ENCODE peak calls at places on chromosomes 11 and 22, in six cellular contexts. F is CD8-positive, alpha-beta T cell; C is right lobe of liver; G is gastrocnemius medialis; S is bronchial epithelial cell; J is BE2C. H is an unnamed sample.

GRCh38 chr11:65135633-65136145 is 1.4 kb upstream of the SYVN1 start:
- DNase-seq in J (no peak), G (peak; percentile 17), C (no peak), F (no peak), S (no peak), H (no peak)

GRCh38 chr11:83545494-83545893 is 259.3 kb upstream of the CCDC90B start:
- DNase-seq in F (no peak), J (no peak), C (no peak), S (no peak), G (no peak), H (no peak)

GRCh38 chr11:18394928-18395734 is 768 bp downstream of the LDHA start:
- DNase-seq in F (no peak), C (peak; percentile 55), J (no peak), S (no peak), G (peak; percentile 87), H (peak; percentile 7)

GRCh38 chr11:15119352-15119751 is 4.6 kb downstream of the INSC start:
- DNase-seq in J (no peak), S (no peak), C (no peak), G (no peak), F (no peak), H (no peak)

GRCh38 chr11:118230088-118230487 is 5.3 kb upstream of the JAML start:
- DNase-seq in S (no peak), F (peak; percentile 26), G (no peak), J (no peak), C (no peak), H (no peak)

GRCh38 chr11:61730222-61730994 is 22.0 kb upstream of the MYRF start:
- DNase-seq in G (no peak), J (no peak), S (peak; percentile 90), C (no peak), F (no peak), H (no peak)

GRCh38 chr22:36065462-36065774 is 36.8 kb upstream of the RBFOX2 start:
- DNase-seq in G (no peak), F (no peak), C (no peak), J (no peak), S (no peak), H (no peak)

GRCh38 chr11:114059278-114059983 is at the start of gene ZBTB16:
- DNase-seq in C (peak; percentile 93), S (no peak), G (peak; percentile 91), J (peak; percentile 32), F (no peak), H (no peak)

GRCh38 chr11:30567148-30567547 is 19.0 kb downstream of the MPPED2 start:
- DNase-seq in G (no peak), F (no peak), J (no peak), S (no peak), C (no peak), H (no peak)

GRCh38 chr11:134587345-134587744 is 175.3 kb upstream of the B3GAT1 start:
- DNase-seq in J (no peak), C (no peak), S (no peak), F (no peak), G (no peak), H (no peak)

GRCh38 chr11:66329165-66329673 is 7.0 kb downstream of the RIN1 start:
- DNase-seq in F (no peak), G (no peak), C (no peak), J (no peak), S (no peak), H (no peak)

GRCh38 chr11:76918941-76919386 is 58.2 kb downstream of the ACER3 start:
- DNase-seq in S (peak; percentile 65), C (no peak), F (no peak), J (peak; percentile 28), G (peak; percentile 9), H (peak; percentile 23)

GRCh38 chr22:25564320-25564978 is at the start of gene GRK3:
- DNase-seq in J (peak; percentile 89), C (peak; percentile 58), S (peak; percentile 36), F (peak; percentile 7), G (peak; percentile 45), H (peak; percentile 18)

GRCh38 chr11:64659417-64660144 is 63.4 kb downstream of the NRXN2 start:
- DNase-seq in C (peak; percentile 68), S (peak; percentile 93), F (no peak), J (no peak), G (no peak), H (peak; percentile 87)

GRCh38 chr11:83054904-83055380 is 16.8 kb downstream of the RAB30 start:
- DNase-seq in F (no peak), J (no peak), C (no peak), G (no peak), S (peak; percentile 87), H (no peak)

GRCh38 chr11:8683115-8683807 is 669 bp downstream of the RPL27A start:
- DNase-seq in S (no peak), G (no peak), C (no peak), F (no peak), J (no peak), H (no peak)

GRCh38 chr22:25420925-25421904 is 143.3 kb upstream of the GRK3 start:
- DNase-seq in F (no peak), J (peak; percentile 43), C (no peak), G (no peak), S (no peak), H (no peak)

GRCh38 chr11:128156486-128156885 is 430.9 kb downstream of the ETS1 start:
- DNase-seq in C (no peak), S (peak; percentile 73), J (no peak), G (no peak), F (no peak), H (no peak)

GRCh38 chr22:19810381-19811141 is 44.1 kb downstream of the GNB1L start:
- DNase-seq in C (no peak), S (no peak), F (no peak), J (no peak), G (no peak), H (peak; percentile 32)

GRCh38 chr11:111707039-111707690 is 59.0 kb downstream of the PPP2R1B start:
- DNase-seq in G (no peak), F (no peak), J (no peak), C (peak; percentile 65), S (peak; percentile 77), H (peak; percentile 77)

GRCh38 chr11:19530505-19530904 is 182.1 kb upstream of the NAV2 start:
- DNase-seq in S (no peak), G (no peak), C (no peak), F (no peak), J (no peak), H (no peak)

GRCh38 chr11:67558084-67558772 is 25.4 kb upstream of the GSTP1 start:
- DNase-seq in F (no peak), G (no peak), C (no peak), S (no peak), J (no peak), H (peak; percentile 38)

DNA sequence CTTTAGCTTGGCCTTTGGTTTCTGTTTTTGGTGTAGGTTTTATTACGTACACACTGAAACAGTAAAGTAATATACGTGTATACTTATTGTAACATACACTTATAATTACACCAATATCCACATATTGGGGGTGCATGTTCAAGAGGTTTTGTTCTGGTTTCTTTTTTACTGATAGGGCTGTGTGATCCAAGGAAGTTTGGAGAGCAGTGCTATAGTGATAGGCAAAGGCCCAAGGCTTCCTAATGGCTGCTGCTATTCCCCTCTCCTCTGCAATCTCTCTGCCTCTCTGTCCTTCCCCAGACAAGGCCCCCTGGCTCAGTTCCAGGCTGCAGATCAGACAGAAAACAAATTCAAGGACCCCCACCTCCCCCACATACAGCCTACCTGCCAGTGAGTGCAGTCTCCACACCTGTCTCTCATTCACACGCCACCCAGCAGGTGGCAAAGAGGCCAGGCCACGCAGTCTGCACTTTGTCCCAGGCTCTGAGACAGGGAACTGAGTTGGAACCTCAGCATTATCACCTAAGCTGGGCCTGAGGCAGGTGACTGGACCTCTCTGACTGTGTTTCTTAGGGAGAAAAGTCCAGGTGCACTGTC is 15.1 kb downstream of the TMEM184B start:
- DNase-seq in G (no peak), F (no peak), C (no peak), S (no peak), J (no peak), H (no peak)
- TF ChIP-seq CTCF in G (no peak), F (no peak), C (peak; percentile 14), S (no peak), J (no peak), H (no peak)

GRCh38 chr11:120576606-120577005 is 65.1 kb downstream of the GRIK4 start:
- DNase-seq in J (no peak), S (no peak), F (no peak), G (no peak), C (no peak), H (no peak)

GRCh38 chr11:120575461-120575860 is 63.9 kb downstream of the GRIK4 start:
- DNase-seq in J (no peak), G (no peak), S (no peak), C (no peak), F (no peak), H (no peak)

GRCh38 chr11:120571476-120571875 is 59.9 kb downstream of the GRIK4 start:
- DNase-seq in J (no peak), F (no peak), C (no peak), S (no peak), G (no peak), H (no peak)

GRCh38 chr11:120574881-120575280 is 63.3 kb downstream of the GRIK4 start:
- DNase-seq in C (no peak), G (no peak), J (no peak), S (no peak), F (no peak), H (no peak)

GRCh38 chr11:120573756-120574354 is 62.3 kb downstream of the GRIK4 start:
- DNase-seq in C (no peak), J (no peak), F (no peak), G (no peak), S (no peak), H (no peak)
- H3K27me3 ChIP-seq in C (no peaks in the 10 kb centered on the region), J (no peaks in the 10 kb centered on the region), F (no peaks in the 10 kb centered on the region), G (peaks cover 3% of the 10 kb centered on the region), S (peaks cover 2% of the 10 kb centered on the region), H (no peaks in the 10 kb centered on the region)

GRCh38 chr11:116556483-116556882 is 216.3 kb downstream of the BUD13 start:
- DNase-seq in J (no peak), S (no peak), C (no peak), G (no peak), F (no peak), H (no peak)

GRCh38 chr11:116548286-116548685 is 224.5 kb downstream of the BUD13 start:
- DNase-seq in F (no peak), C (no peak), G (no peak), J (no peak), S (no peak), H (no peak)

GRCh38 chr11:116557261-116557660 is 215.5 kb downstream of the BUD13 start:
- DNase-seq in C (no peak), J (no peak), F (no peak), G (no peak), S (no peak), H (no peak)

GRCh38 chr11:116558504-116559252 is 214.1 kb downstream of the BUD13 start:
- DNase-seq in C (no peak), F (no peak), G (no peak), J (no peak), S (no peak), H (peak; percentile 19)

DNA sequence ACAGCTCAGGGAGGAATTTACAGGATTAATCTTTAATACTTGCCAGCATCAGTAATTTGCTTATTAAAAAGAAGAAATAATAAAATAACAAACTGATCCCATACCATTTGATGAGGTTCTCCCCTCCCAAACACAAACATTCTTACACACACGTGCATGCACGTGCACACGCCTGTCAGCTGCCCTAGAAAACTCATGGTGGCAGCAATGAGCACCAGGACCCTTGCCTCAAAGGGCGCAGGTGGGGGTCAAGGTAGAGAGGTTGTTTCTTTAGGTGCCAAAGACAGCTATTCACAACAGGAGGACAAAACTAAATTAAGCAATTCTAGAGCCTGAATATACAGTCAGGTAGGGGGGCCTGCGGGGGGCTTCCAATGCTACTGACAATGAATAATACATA is 219.3 kb downstream of the BUD13 start:
- DNase-seq in J (no peak), C (no peak), S (no peak), G (no peak), F (no peak), H (no peak)
- TF ChIP-seq CTCF in J (peak; percentile 37), C (no peak), S (no peak), G (no peak), F (no peak), H (no peak)

GRCh38 chr11:27703453-27703852 is 3.2 kb upstream of the BDNF start:
- DNase-seq in G (no peak), F (no peak), S (peak; percentile 37), J (no peak), C (no peak), H (peak; percentile 74)
- H3K27me3 ChIP-seq in G (peaks cover 21% of the 10 kb centered on the region), F (peaks cover 3% of the 10 kb centered on the region), S (peaks cover 12% of the 10 kb centered on the region), J (peaks cover 35% of the 10 kb centered on the region), C (peaks cover 16% of the 10 kb centered on the region), H (no peaks in the 10 kb centered on the region)